ENCODE peak calls at places on chromosomes 16 and 17, in nine cellular contexts. K is left cardiac atrium; F is gastroesophageal sphincter; N is activated naive CD8-positive, alpha-beta T cell treated with anti-CD3 and anti-CD28 coated beads, Interleukin-2, amount 10 ng/mL, durations not matched to agents 7 days and 5 days; E is heart left ventricle; B is sciatic nerve; G is T-helper 17 cell; C is HCT116; R is Panc1. U is an unnamed sample.
A peak's percentile ranks its signal among the peaks of the same experiment; 100 is the strongest.

GRCh38 chr16:56225013-56225742 is 33.9 kb downstream of the GNAO1 start:
- ATAC-seq in C (no peak), K (no peak), R (no peak), N (peak; percentile 70), E (no peak), G (no peak), B (no peak), F (no peak), U (no peak)

GRCh38 chr16:29757950-29758466 is 12.2 kb upstream of the C16orf54 start:
- ATAC-seq in B (peak; percentile 74), R (no peak), C (no peak), G (no peak), E (no peak), N (no peak), F (no peak), K (peak; percentile 90), U (no peak)

GRCh38 chr17:82222816-82223215 is 6.0 kb upstream of the SLC16A3 start:
- ATAC-seq in N (no peak), F (no peak), B (no peak), E (no peak), K (no peak), R (no peak), G (no peak), C (no peak), U (no peak)

GRCh38 chr16:88494335-88495154 is 41.5 kb downstream of the ZFPM1 start:
- ATAC-seq in R (no peak), C (no peak), E (no peak), K (no peak), G (no peak), F (no peak), B (no peak), N (no peak), U (no peak)

GRCh38 chr17:63503330-63503685 is 19.9 kb upstream of the KCNH6 start:
- ATAC-seq in B (no peak), R (no peak), G (no peak), N (no peak), C (no peak), K (no peak), F (no peak), E (no peak), U (no peak)

GRCh38 chr17:53749178-53749577 is 73.5 kb upstream of the KIF2B start:
- ATAC-seq in G (no peak), F (no peak), B (no peak), K (peak; percentile 23), E (no peak), C (no peak), N (no peak), R (no peak), U (no peak)

GRCh38 chr17:10171057-10171456 is 27.3 kb downstream of the GAS7 start:
- ATAC-seq in C (no peak), N (no peak), G (no peak), K (peak; percentile 54), R (no peak), E (peak; percentile 54), B (peak; percentile 79), F (peak; percentile 68), U (no peak)

GRCh38 chr16:23950291-23950894 is 114.6 kb downstream of the PRKCB start:
- ATAC-seq in C (no peak), F (no peak), E (no peak), R (no peak), G (no peak), K (no peak), B (no peak), N (peak; percentile 1), U (no peak)

GRCh38 chr16:28280881-28281836 is 11.2 kb upstream of the SBK1 start:
- ATAC-seq in N (no peak), G (no peak), C (no peak), R (no peak), K (no peak), B (no peak), E (no peak), F (no peak), U (no peak)

GRCh38 chr16:75506567-75506966 is 11.3 kb upstream of the CHST6 start:
- ATAC-seq in G (no peak), N (no peak), E (peak; percentile 83), K (peak; percentile 83), F (peak; percentile 94), R (no peak), B (peak; percentile 91), C (peak; percentile 37), U (peak; percentile 24)

GRCh38 chr16:82772215-82772614 is 145.4 kb downstream of the CDH13 start:
- ATAC-seq in F (no peak), B (no peak), R (no peak), K (no peak), G (no peak), E (no peak), N (no peak), C (no peak), U (no peak)

GRCh38 chr16:89481556-89481955 is 8.8 kb downstream of the ANKRD11 start:
- ATAC-seq in K (no peak), B (no peak), C (no peak), E (no peak), F (no peak), N (no peak), R (no peak), G (no peak), U (no peak)

GRCh38 chr16:998211-998610 is 16.6 kb downstream of the SOX8 start:
- ATAC-seq in K (no peak), E (no peak), G (peak; percentile 5), F (no peak), B (no peak), N (no peak), C (no peak), R (no peak), U (no peak)

U was measured in SK-N-SH treated with all-trans-retinoic acid at 6 μM for 48 hours.